ENCODE peak calls at places on chromosomes 12 and 14, in nine cellular contexts. B, X, L, K, C, N, R, T and D are unnamed samples.

GRCh38 chr14:83909507-83909906 is 1620.4 kb upstream of the FLRT2 start:
- DNase-seq in N (no peak), R (no peak), X (no peak), L (no peak), C (no peak), K (peak; percentile 2), T (no peak), B (no peak), D (no peak)

GRCh38 chr14:34331728-34332623 is 130.1 kb downstream of the SPTSSA start:
- DNase-seq in X (peak; percentile 94), C (peak; percentile 79), N (peak; percentile 70), R (peak; percentile 37), B (peak; percentile 65), T (no peak), L (peak; percentile 20), K (peak; percentile 61), D (peak; percentile 52)

GRCh38 chr12:42935756-42936155 is 346.2 kb upstream of the PRICKLE1 start:
- DNase-seq in X (no peak), K (peak; percentile 11), R (no peak), B (no peak), T (no peak), N (no peak), C (no peak), L (no peak), D (no peak)

GRCh38 chr12:124432376-124432775 is 135.0 kb downstream of the NCOR2 start:
- DNase-seq in K (no peak), B (peak; percentile 65), L (no peak), C (no peak), N (peak; percentile 73), X (no peak), T (no peak), R (no peak), D (no peak)

GRCh38 chr12:65667932-65668331 is 156.4 kb upstream of the HMGA2 start:
- DNase-seq in X (no peak), B (no peak), K (peak; percentile 52), L (no peak), T (no peak), R (no peak), C (no peak), N (no peak), D (no peak)

GRCh38 chr12:115223322-115223721 is 539.3 kb upstream of the TBX3 start:
- DNase-seq in K (peak; percentile 76), B (no peak), T (no peak), C (no peak), R (no peak), N (no peak), L (peak; percentile 68), X (no peak), D (no peak)

GRCh38 chr12:106918746-106919145 is 37.0 kb upstream of the TMEM263 start:
- DNase-seq in C (peak; percentile 67), N (no peak), T (no peak), K (peak; percentile 30), B (no peak), L (no peak), R (no peak), X (peak; percentile 82), D (peak; percentile 78)

GRCh38 chr12:108508243-108508642 is 6.8 kb upstream of the FICD start:
- DNase-seq in N (no peak), X (no peak), B (no peak), T (no peak), K (no peak), L (no peak), R (no peak), C (no peak), D (no peak)

GRCh38 chr14:90644882-90645281 is 171.3 kb downstream of the TTC7B start:
- DNase-seq in K (peak; percentile 93), N (no peak), L (peak; percentile 90), B (peak; percentile 62), X (no peak), C (no peak), R (no peak), T (no peak), D (no peak)

GRCh38 chr14:22002860-22003284 is 329.3 kb upstream of the OR4E1 start:
- DNase-seq in B (peak; percentile 30), T (no peak), L (no peak), K (no peak), C (peak; percentile 69), N (peak; percentile 47), R (peak; percentile 31), X (peak; percentile 37), D (peak; percentile 46)

GRCh38 chr12:58364389-58365086 is 423.2 kb downstream of the ATP23 start:
- DNase-seq in B (no peak), C (no peak), K (peak; percentile 93), X (peak; percentile 21), L (peak; percentile 99), N (no peak), R (no peak), T (no peak), D (no peak)

GRCh38 chr12:33551006-33551405 is 111.4 kb upstream of the SYT10 start:
- DNase-seq in L (no peak), K (no peak), T (no peak), N (no peak), R (no peak), C (no peak), X (no peak), B (no peak), D (no peak)

GRCh38 chr12:121560392-121561021 is 20.3 kb downstream of the KDM2B start:
- DNase-seq in N (no peak), T (no peak), C (no peak), R (no peak), K (no peak), L (no peak), X (no peak), B (no peak), D (peak; percentile 59)

GRCh38 chr12:75632452-75632851 is 121.0 kb upstream of the KRR1 start:
- DNase-seq in X (no peak), L (no peak), K (no peak), C (no peak), T (no peak), N (no peak), B (no peak), R (no peak), D (peak; percentile 7)

GRCh38 chr12:131709226-131709625 is 1.7 kb upstream of the SFSWAP start:
- DNase-seq in K (no peak), C (no peak), T (no peak), L (no peak), X (no peak), B (no peak), N (no peak), R (no peak), D (no peak)

GRCh38 chr12:100808777-100809176 is 14.2 kb downstream of the ANO4 start:
- DNase-seq in B (no peak), X (no peak), C (no peak), L (no peak), K (no peak), N (no peak), T (no peak), R (no peak), D (no peak)

GRCh38 chr14:51750542-51750941 is 98.8 kb downstream of the FRMD6 start:
- DNase-seq in B (no peak), R (no peak), N (no peak), L (no peak), T (no peak), C (peak; percentile 66), K (no peak), X (no peak), D (peak; percentile 55)

GRCh38 chr14:21822109-21822508 is 148.5 kb upstream of the OR4E1 start:
- DNase-seq in L (no peak), N (no peak), R (no peak), B (no peak), T (no peak), C (no peak), K (no peak), X (no peak), D (no peak)

GRCh38 chr12:32285484-32285883 is 113.9 kb upstream of the FGD4 start:
- DNase-seq in N (no peak), L (no peak), T (no peak), C (no peak), K (no peak), X (no peak), R (no peak), B (no peak), D (peak; percentile 74)

GRCh38 chr14:66360526-66360925 is 125.6 kb upstream of the CCDC196 start:
- DNase-seq in K (no peak), X (no peak), B (no peak), N (no peak), R (no peak), T (no peak), L (no peak), C (no peak), D (no peak)

GRCh38 chr14:24817638-24818053 is 183.7 kb upstream of the GZMB start:
- DNase-seq in B (peak; percentile 37), X (no peak), L (peak; percentile 56), R (no peak), K (peak; percentile 64), C (no peak), N (no peak), T (no peak), D (no peak)

GRCh38 chr12:111785651-111786050 is 18.9 kb downstream of the ALDH2 start:
- DNase-seq in B (no peak), T (no peak), R (no peak), L (peak; percentile 26), K (peak; percentile 52), C (no peak), N (no peak), X (no peak), D (no peak)

GRCh38 chr12:49627752-49628360 is 4.5 kb downstream of the PRPF40B start:
- DNase-seq in T (no peak), R (no peak), K (peak; percentile 46), C (no peak), B (no peak), N (no peak), L (peak; percentile 45), X (no peak), D (peak; percentile 8)

GRCh38 chr12:12908252-12908651 is 16.9 kb downstream of the GPRC5A start:
- DNase-seq in K (no peak), N (no peak), B (no peak), L (no peak), R (no peak), C (no peak), T (no peak), X (no peak), D (no peak)

GRCh38 chr12:54162741-54163140 is 26.0 kb downstream of the SMUG1 start:
- DNase-seq in R (no peak), X (peak; percentile 67), N (no peak), B (no peak), K (no peak), T (no peak), L (no peak), C (no peak), D (no peak)

GRCh38 chr14:35287481-35288013 is 4.6 kb upstream of the PSMA6 start:
- DNase-seq in R (no peak), L (no peak), C (no peak), N (no peak), B (no peak), K (peak; percentile 57), X (no peak), T (no peak), D (no peak)

GRCh38 chr12:39966251-39966650 is 139.6 kb downstream of the SLC2A13 start:
- DNase-seq in N (no peak), X (no peak), L (no peak), T (no peak), R (no peak), K (no peak), C (no peak), B (no peak), D (no peak)

GRCh38 chr12:28051516-28052456 is 79.3 kb upstream of the PTHLH start:
- DNase-seq in R (no peak), T (no peak), C (no peak), K (peak; percentile 91), L (peak; percentile 65), B (no peak), X (no peak), N (no peak), D (no peak)